ENCODE peak calls at places on chromosomes 5 and 9, in nine cellular contexts. One of them, this sample, is unnamed.
A peak's percentile ranks its signal among the peaks of the same experiment; 100 is the strongest.

GRCh38 chr5:150391064-150391834 is 21.5 kb downstream of the CD74 start:
- DNase-seq in neural progenitor cell: no peak
- DNase-seq in fibroblast of pulmonary artery: no peak
- DNase-seq in epithelial cell of esophagus: no peak
- DNase-seq in H7: no peak
- DNase-seq in astrocyte: no peak
- DNase-seq in activated naive CD4-positive, alpha-beta T cell treated with Interleukin-2 at 50 U/mL for 16 hours: no peak
- DNase-seq in stomach: no peak
- DNase-seq in activated CD4-positive, alpha-beta T cell treated with anti-CD3 and anti-CD28 coated beads, Interleukin-2, amount 50 U/mL, for 1 hour: no peak
- DNase-seq in this sample: no peak

GRCh38 chr5:17314907-17315471 is 97.6 kb downstream of the BASP1 start:
- DNase-seq in neural progenitor cell: no peak
- DNase-seq in fibroblast of pulmonary artery: peak; percentile 14
- DNase-seq in epithelial cell of esophagus: no peak
- DNase-seq in H7: no peak
- DNase-seq in astrocyte: peak; percentile 20
- DNase-seq in activated naive CD4-positive, alpha-beta T cell treated with Interleukin-2 at 50 U/mL for 16 hours: no peak
- DNase-seq in stomach: no peak
- DNase-seq in activated CD4-positive, alpha-beta T cell treated with anti-CD3 and anti-CD28 coated beads, Interleukin-2, amount 50 U/mL, for 1 hour: no peak
- DNase-seq in this sample: no peak

GRCh38 chr5:103450333-103451061 is 112.1 kb downstream of the NUDT12 start:
- DNase-seq in neural progenitor cell: no peak
- DNase-seq in fibroblast of pulmonary artery: peak; percentile 82
- DNase-seq in epithelial cell of esophagus: peak; percentile 60
- DNase-seq in H7: no peak
- DNase-seq in astrocyte: peak; percentile 96
- DNase-seq in activated naive CD4-positive, alpha-beta T cell treated with Interleukin-2 at 50 U/mL for 16 hours: no peak
- DNase-seq in stomach: no peak
- DNase-seq in activated CD4-positive, alpha-beta T cell treated with anti-CD3 and anti-CD28 coated beads, Interleukin-2, amount 50 U/mL, for 1 hour: no peak
- DNase-seq in this sample: no peak

GRCh38 chr5:66987949-66988838 is 208.4 kb downstream of the CD180 start:
- DNase-seq in neural progenitor cell: peak; percentile 61
- DNase-seq in fibroblast of pulmonary artery: peak; percentile 54
- DNase-seq in epithelial cell of esophagus: peak; percentile 36
- DNase-seq in H7: peak; percentile 26
- DNase-seq in astrocyte: no peak
- DNase-seq in activated naive CD4-positive, alpha-beta T cell treated with Interleukin-2 at 50 U/mL for 16 hours: no peak
- DNase-seq in stomach: no peak
- DNase-seq in activated CD4-positive, alpha-beta T cell treated with anti-CD3 and anti-CD28 coated beads, Interleukin-2, amount 50 U/mL, for 1 hour: no peak
- DNase-seq in this sample: peak; percentile 36

GRCh38 chr5:389891-390290 is 53.1 kb upstream of the EXOC3 start:
- DNase-seq in neural progenitor cell: no peak
- DNase-seq in fibroblast of pulmonary artery: no peak
- DNase-seq in epithelial cell of esophagus: no peak
- DNase-seq in H7: no peak
- DNase-seq in astrocyte: no peak
- DNase-seq in activated naive CD4-positive, alpha-beta T cell treated with Interleukin-2 at 50 U/mL for 16 hours: no peak
- DNase-seq in stomach: no peak
- DNase-seq in activated CD4-positive, alpha-beta T cell treated with anti-CD3 and anti-CD28 coated beads, Interleukin-2, amount 50 U/mL, for 1 hour: no peak
- DNase-seq in this sample: no peak

GRCh38 chr9:69058101-69058500 is 22.5 kb downstream of the FXN start:
- DNase-seq in neural progenitor cell: no peak
- DNase-seq in fibroblast of pulmonary artery: no peak
- DNase-seq in epithelial cell of esophagus: no peak
- DNase-seq in H7: no peak
- DNase-seq in astrocyte: no peak
- DNase-seq in activated naive CD4-positive, alpha-beta T cell treated with Interleukin-2 at 50 U/mL for 16 hours: no peak
- DNase-seq in stomach: no peak
- DNase-seq in activated CD4-positive, alpha-beta T cell treated with anti-CD3 and anti-CD28 coated beads, Interleukin-2, amount 50 U/mL, for 1 hour: no peak
- DNase-seq in this sample: no peak

GRCh38 chr5:115333164-115333563 is 36.7 kb upstream of the CCDC112 start:
- DNase-seq in neural progenitor cell: peak; percentile 5
- DNase-seq in fibroblast of pulmonary artery: no peak
- DNase-seq in epithelial cell of esophagus: no peak
- DNase-seq in H7: no peak
- DNase-seq in astrocyte: peak; percentile 0
- DNase-seq in activated naive CD4-positive, alpha-beta T cell treated with Interleukin-2 at 50 U/mL for 16 hours: no peak
- DNase-seq in stomach: no peak
- DNase-seq in activated CD4-positive, alpha-beta T cell treated with anti-CD3 and anti-CD28 coated beads, Interleukin-2, amount 50 U/mL, for 1 hour: no peak
- DNase-seq in this sample: no peak

GRCh38 chr5:125868035-125868434 is 555.2 kb upstream of the GRAMD2B start:
- DNase-seq in neural progenitor cell: no peak
- DNase-seq in fibroblast of pulmonary artery: no peak
- DNase-seq in epithelial cell of esophagus: peak; percentile 76
- DNase-seq in H7: no peak
- DNase-seq in astrocyte: no peak
- DNase-seq in activated naive CD4-positive, alpha-beta T cell treated with Interleukin-2 at 50 U/mL for 16 hours: no peak
- DNase-seq in stomach: no peak
- DNase-seq in activated CD4-positive, alpha-beta T cell treated with anti-CD3 and anti-CD28 coated beads, Interleukin-2, amount 50 U/mL, for 1 hour: no peak
- DNase-seq in this sample: no peak

GRCh38 chr9:912776-913175 is 63.7 kb upstream of the DMRT3 start:
- DNase-seq in neural progenitor cell: no peak
- DNase-seq in fibroblast of pulmonary artery: no peak
- DNase-seq in epithelial cell of esophagus: no peak
- DNase-seq in H7: no peak
- DNase-seq in astrocyte: no peak
- DNase-seq in activated naive CD4-positive, alpha-beta T cell treated with Interleukin-2 at 50 U/mL for 16 hours: no peak
- DNase-seq in stomach: no peak
- DNase-seq in activated CD4-positive, alpha-beta T cell treated with anti-CD3 and anti-CD28 coated beads, Interleukin-2, amount 50 U/mL, for 1 hour: no peak
- DNase-seq in this sample: no peak

GRCh38 chr5:4518924-4519660 is 621.0 kb upstream of the ADAMTS16 start:
- DNase-seq in neural progenitor cell: peak; percentile 57
- DNase-seq in fibroblast of pulmonary artery: no peak
- DNase-seq in epithelial cell of esophagus: no peak
- DNase-seq in H7: peak; percentile 44
- DNase-seq in astrocyte: no peak
- DNase-seq in activated naive CD4-positive, alpha-beta T cell treated with Interleukin-2 at 50 U/mL for 16 hours: no peak
- DNase-seq in stomach: no peak
- DNase-seq in activated CD4-positive, alpha-beta T cell treated with anti-CD3 and anti-CD28 coated beads, Interleukin-2, amount 50 U/mL, for 1 hour: no peak
- DNase-seq in this sample: no peak

GRCh38 chr5:2201011-2201410 is 318.3 kb upstream of the IRX4 start:
- DNase-seq in neural progenitor cell: no peak
- DNase-seq in fibroblast of pulmonary artery: no peak
- DNase-seq in epithelial cell of esophagus: no peak
- DNase-seq in H7: no peak
- DNase-seq in astrocyte: no peak
- DNase-seq in activated naive CD4-positive, alpha-beta T cell treated with Interleukin-2 at 50 U/mL for 16 hours: no peak
- DNase-seq in stomach: no peak
- DNase-seq in activated CD4-positive, alpha-beta T cell treated with anti-CD3 and anti-CD28 coated beads, Interleukin-2, amount 50 U/mL, for 1 hour: no peak
- DNase-seq in this sample: no peak

GRCh38 chr5:33346534-33346933 is 94.2 kb upstream of the TARS1 start:
- DNase-seq in neural progenitor cell: no peak
- DNase-seq in fibroblast of pulmonary artery: no peak
- DNase-seq in epithelial cell of esophagus: no peak
- DNase-seq in H7: no peak
- DNase-seq in astrocyte: no peak
- DNase-seq in activated naive CD4-positive, alpha-beta T cell treated with Interleukin-2 at 50 U/mL for 16 hours: no peak
- DNase-seq in stomach: no peak
- DNase-seq in activated CD4-positive, alpha-beta T cell treated with anti-CD3 and anti-CD28 coated beads, Interleukin-2, amount 50 U/mL, for 1 hour: no peak
- DNase-seq in this sample: no peak

GRCh38 chr5:52928664-52929063 is 60.5 kb upstream of the ITGA2 start:
- DNase-seq in neural progenitor cell: no peak
- DNase-seq in fibroblast of pulmonary artery: no peak
- DNase-seq in epithelial cell of esophagus: no peak
- DNase-seq in H7: no peak
- DNase-seq in astrocyte: no peak
- DNase-seq in activated naive CD4-positive, alpha-beta T cell treated with Interleukin-2 at 50 U/mL for 16 hours: no peak
- DNase-seq in stomach: no peak
- DNase-seq in activated CD4-positive, alpha-beta T cell treated with anti-CD3 and anti-CD28 coated beads, Interleukin-2, amount 50 U/mL, for 1 hour: no peak
- DNase-seq in this sample: no peak

GRCh38 chr9:118967901-118968300 is 401.3 kb downstream of the BRINP1 start:
- DNase-seq in neural progenitor cell: no peak
- DNase-seq in fibroblast of pulmonary artery: no peak
- DNase-seq in epithelial cell of esophagus: no peak
- DNase-seq in H7: no peak
- DNase-seq in astrocyte: no peak
- DNase-seq in activated naive CD4-positive, alpha-beta T cell treated with Interleukin-2 at 50 U/mL for 16 hours: no peak
- DNase-seq in stomach: no peak
- DNase-seq in activated CD4-positive, alpha-beta T cell treated with anti-CD3 and anti-CD28 coated beads, Interleukin-2, amount 50 U/mL, for 1 hour: no peak
- DNase-seq in this sample: no peak

GRCh38 chr9:85178486-85178885 is 509.0 kb downstream of the NTRK2 start:
- DNase-seq in neural progenitor cell: peak; percentile 30
- DNase-seq in fibroblast of pulmonary artery: no peak
- DNase-seq in epithelial cell of esophagus: peak; percentile 72
- DNase-seq in H7: peak; percentile 25
- DNase-seq in astrocyte: no peak
- DNase-seq in activated naive CD4-positive, alpha-beta T cell treated with Interleukin-2 at 50 U/mL for 16 hours: no peak
- DNase-seq in stomach: no peak
- DNase-seq in activated CD4-positive, alpha-beta T cell treated with anti-CD3 and anti-CD28 coated beads, Interleukin-2, amount 50 U/mL, for 1 hour: no peak
- DNase-seq in this sample: no peak

GRCh38 chr5:142447887-142448286 is 123.1 kb upstream of the SPRY4 start:
- DNase-seq in neural progenitor cell: no peak
- DNase-seq in fibroblast of pulmonary artery: no peak
- DNase-seq in epithelial cell of esophagus: no peak
- DNase-seq in H7: no peak
- DNase-seq in astrocyte: no peak
- DNase-seq in activated naive CD4-positive, alpha-beta T cell treated with Interleukin-2 at 50 U/mL for 16 hours: no peak
- DNase-seq in stomach: no peak
- DNase-seq in activated CD4-positive, alpha-beta T cell treated with anti-CD3 and anti-CD28 coated beads, Interleukin-2, amount 50 U/mL, for 1 hour: no peak
- DNase-seq in this sample: no peak

GRCh38 chr9:127536499-127536898 is 75.6 kb upstream of the STXBP1 start:
- DNase-seq in neural progenitor cell: no peak
- DNase-seq in fibroblast of pulmonary artery: no peak
- DNase-seq in epithelial cell of esophagus: no peak
- DNase-seq in H7: no peak
- DNase-seq in astrocyte: no peak
- DNase-seq in activated naive CD4-positive, alpha-beta T cell treated with Interleukin-2 at 50 U/mL for 16 hours: no peak
- DNase-seq in stomach: no peak
- DNase-seq in activated CD4-positive, alpha-beta T cell treated with anti-CD3 and anti-CD28 coated beads, Interleukin-2, amount 50 U/mL, for 1 hour: no peak
- DNase-seq in this sample: no peak

GRCh38 chr9:27528886-27529315 is 713 bp downstream of the MOB3B start:
- DNase-seq in neural progenitor cell: peak; percentile 80
- DNase-seq in fibroblast of pulmonary artery: peak; percentile 11
- DNase-seq in epithelial cell of esophagus: peak; percentile 86
- DNase-seq in H7: peak; percentile 85
- DNase-seq in astrocyte: peak; percentile 2
- DNase-seq in activated naive CD4-positive, alpha-beta T cell treated with Interleukin-2 at 50 U/mL for 16 hours: peak; percentile 48
- DNase-seq in stomach: peak; percentile 52
- DNase-seq in activated CD4-positive, alpha-beta T cell treated with anti-CD3 and anti-CD28 coated beads, Interleukin-2, amount 50 U/mL, for 1 hour: peak; percentile 16
- DNase-seq in this sample: no peak

GRCh38 chr5:93267276-93267675 is 313.7 kb downstream of the NR2F1-AS1 start:
- DNase-seq in neural progenitor cell: no peak
- DNase-seq in fibroblast of pulmonary artery: no peak
- DNase-seq in epithelial cell of esophagus: no peak
- DNase-seq in H7: no peak
- DNase-seq in astrocyte: no peak
- DNase-seq in activated naive CD4-positive, alpha-beta T cell treated with Interleukin-2 at 50 U/mL for 16 hours: no peak
- DNase-seq in stomach: no peak
- DNase-seq in activated CD4-positive, alpha-beta T cell treated with anti-CD3 and anti-CD28 coated beads, Interleukin-2, amount 50 U/mL, for 1 hour: no peak
- DNase-seq in this sample: no peak

GRCh38 chr9:70111042-70111602 is 67.5 kb downstream of the MAMDC2 start:
- DNase-seq in neural progenitor cell: peak; percentile 92
- DNase-seq in fibroblast of pulmonary artery: peak; percentile 84
- DNase-seq in epithelial cell of esophagus: peak; percentile 80
- DNase-seq in H7: peak; percentile 43
- DNase-seq in astrocyte: peak; percentile 50
- DNase-seq in activated naive CD4-positive, alpha-beta T cell treated with Interleukin-2 at 50 U/mL for 16 hours: peak; percentile 55
- DNase-seq in stomach: peak; percentile 80
- DNase-seq in activated CD4-positive, alpha-beta T cell treated with anti-CD3 and anti-CD28 coated beads, Interleukin-2, amount 50 U/mL, for 1 hour: peak; percentile 52
- DNase-seq in this sample: peak; percentile 31

GRCh38 chr5:79791843-79792242 is 102.2 kb downstream of the CMYA5 start:
- DNase-seq in neural progenitor cell: no peak
- DNase-seq in fibroblast of pulmonary artery: no peak
- DNase-seq in epithelial cell of esophagus: no peak
- DNase-seq in H7: no peak
- DNase-seq in astrocyte: no peak
- DNase-seq in activated naive CD4-positive, alpha-beta T cell treated with Interleukin-2 at 50 U/mL for 16 hours: no peak
- DNase-seq in stomach: no peak
- DNase-seq in activated CD4-positive, alpha-beta T cell treated with anti-CD3 and anti-CD28 coated beads, Interleukin-2, amount 50 U/mL, for 1 hour: no peak
- DNase-seq in this sample: no peak

GRCh38 chr5:83956386-83956785 is 235.7 kb upstream of the HAPLN1 start:
- DNase-seq in neural progenitor cell: no peak
- DNase-seq in fibroblast of pulmonary artery: no peak
- DNase-seq in epithelial cell of esophagus: no peak
- DNase-seq in H7: no peak
- DNase-seq in astrocyte: peak; percentile 22
- DNase-seq in activated naive CD4-positive, alpha-beta T cell treated with Interleukin-2 at 50 U/mL for 16 hours: no peak
- DNase-seq in stomach: no peak
- DNase-seq in activated CD4-positive, alpha-beta T cell treated with anti-CD3 and anti-CD28 coated beads, Interleukin-2, amount 50 U/mL, for 1 hour: no peak
- DNase-seq in this sample: no peak

GRCh38 chr9:129568560-129569505 is 52.1 kb downstream of the C9orf50 start:
- DNase-seq in neural progenitor cell: peak; percentile 84
- DNase-seq in fibroblast of pulmonary artery: no peak
- DNase-seq in epithelial cell of esophagus: no peak
- DNase-seq in H7: peak; percentile 94
- DNase-seq in astrocyte: no peak
- DNase-seq in activated naive CD4-positive, alpha-beta T cell treated with Interleukin-2 at 50 U/mL for 16 hours: peak; percentile 11
- DNase-seq in stomach: peak; percentile 71
- DNase-seq in activated CD4-positive, alpha-beta T cell treated with anti-CD3 and anti-CD28 coated beads, Interleukin-2, amount 50 U/mL, for 1 hour: peak; percentile 20
- DNase-seq in this sample: peak; percentile 73

GRCh38 chr5:168813179-168813968 is 234.2 kb upstream of the PANK3 start:
- DNase-seq in neural progenitor cell: no peak
- DNase-seq in fibroblast of pulmonary artery: no peak
- DNase-seq in epithelial cell of esophagus: no peak
- DNase-seq in H7: no peak
- DNase-seq in astrocyte: no peak
- DNase-seq in activated naive CD4-positive, alpha-beta T cell treated with Interleukin-2 at 50 U/mL for 16 hours: no peak
- DNase-seq in stomach: no peak
- DNase-seq in activated CD4-positive, alpha-beta T cell treated with anti-CD3 and anti-CD28 coated beads, Interleukin-2, amount 50 U/mL, for 1 hour: no peak
- DNase-seq in this sample: no peak

GRCh38 chr9:107906074-107906473 is 416.5 kb upstream of the KLF4 start:
- DNase-seq in neural progenitor cell: no peak
- DNase-seq in fibroblast of pulmonary artery: no peak
- DNase-seq in epithelial cell of esophagus: no peak
- DNase-seq in H7: no peak
- DNase-seq in astrocyte: no peak
- DNase-seq in activated naive CD4-positive, alpha-beta T cell treated with Interleukin-2 at 50 U/mL for 16 hours: no peak
- DNase-seq in stomach: no peak
- DNase-seq in activated CD4-positive, alpha-beta T cell treated with anti-CD3 and anti-CD28 coated beads, Interleukin-2, amount 50 U/mL, for 1 hour: no peak
- DNase-seq in this sample: no peak

GRCh38 chr5:36875789-36876388 is 680 bp upstream of the NIPBL start:
- DNase-seq in neural progenitor cell: peak; percentile 90
- DNase-seq in fibroblast of pulmonary artery: peak; percentile 76
- DNase-seq in epithelial cell of esophagus: peak; percentile 77
- DNase-seq in H7: peak; percentile 78
- DNase-seq in astrocyte: peak; percentile 60
- DNase-seq in activated naive CD4-positive, alpha-beta T cell treated with Interleukin-2 at 50 U/mL for 16 hours: peak; percentile 76
- DNase-seq in stomach: peak; percentile 82
- DNase-seq in activated CD4-positive, alpha-beta T cell treated with anti-CD3 and anti-CD28 coated beads, Interleukin-2, amount 50 U/mL, for 1 hour: peak; percentile 72
- DNase-seq in this sample: peak; percentile 59

GRCh38 chr5:61205013-61205412 is 42.7 kb upstream of the SMIM15 start:
- DNase-seq in neural progenitor cell: no peak
- DNase-seq in fibroblast of pulmonary artery: no peak
- DNase-seq in epithelial cell of esophagus: no peak
- DNase-seq in H7: no peak
- DNase-seq in astrocyte: no peak
- DNase-seq in activated naive CD4-positive, alpha-beta T cell treated with Interleukin-2 at 50 U/mL for 16 hours: no peak
- DNase-seq in stomach: no peak
- DNase-seq in activated CD4-positive, alpha-beta T cell treated with anti-CD3 and anti-CD28 coated beads, Interleukin-2, amount 50 U/mL, for 1 hour: no peak
- DNase-seq in this sample: no peak

GRCh38 chr5:164360589-164360988 is 855.2 kb downstream of the MAT2B start:
- DNase-seq in neural progenitor cell: no peak
- DNase-seq in fibroblast of pulmonary artery: peak; percentile 46
- DNase-seq in epithelial cell of esophagus: peak; percentile 19
- DNase-seq in H7: no peak
- DNase-seq in astrocyte: peak; percentile 78
- DNase-seq in activated naive CD4-positive, alpha-beta T cell treated with Interleukin-2 at 50 U/mL for 16 hours: no peak
- DNase-seq in stomach: no peak
- DNase-seq in activated CD4-positive, alpha-beta T cell treated with anti-CD3 and anti-CD28 coated beads, Interleukin-2, amount 50 U/mL, for 1 hour: no peak
- DNase-seq in this sample: no peak

GRCh38 chr5:83048277-83048676 is 28.9 kb downstream of the TMEM167A start:
- DNase-seq in neural progenitor cell: no peak
- DNase-seq in fibroblast of pulmonary artery: no peak
- DNase-seq in epithelial cell of esophagus: peak; percentile 9
- DNase-seq in H7: no peak
- DNase-seq in astrocyte: peak; percentile 31
- DNase-seq in activated naive CD4-positive, alpha-beta T cell treated with Interleukin-2 at 50 U/mL for 16 hours: no peak
- DNase-seq in stomach: no peak
- DNase-seq in activated CD4-positive, alpha-beta T cell treated with anti-CD3 and anti-CD28 coated beads, Interleukin-2, amount 50 U/mL, for 1 hour: no peak
- DNase-seq in this sample: no peak

GRCh38 chr9:104915049-104915448 is 12.9 kb downstream of the ABCA1 start:
- DNase-seq in neural progenitor cell: no peak
- DNase-seq in fibroblast of pulmonary artery: no peak
- DNase-seq in epithelial cell of esophagus: no peak
- DNase-seq in H7: no peak
- DNase-seq in astrocyte: no peak
- DNase-seq in activated naive CD4-positive, alpha-beta T cell treated with Interleukin-2 at 50 U/mL for 16 hours: no peak
- DNase-seq in stomach: no peak
- DNase-seq in activated CD4-positive, alpha-beta T cell treated with anti-CD3 and anti-CD28 coated beads, Interleukin-2, amount 50 U/mL, for 1 hour: no peak
- DNase-seq in this sample: no peak

GRCh38 chr9:125994066-125994943 is 247.1 kb downstream of the PBX3 start:
- DNase-seq in neural progenitor cell: no peak
- DNase-seq in fibroblast of pulmonary artery: no peak
- DNase-seq in epithelial cell of esophagus: no peak
- DNase-seq in H7: peak; percentile 36
- DNase-seq in astrocyte: no peak
- DNase-seq in activated naive CD4-positive, alpha-beta T cell treated with Interleukin-2 at 50 U/mL for 16 hours: no peak
- DNase-seq in stomach: no peak
- DNase-seq in activated CD4-positive, alpha-beta T cell treated with anti-CD3 and anti-CD28 coated beads, Interleukin-2, amount 50 U/mL, for 1 hour: no peak
- DNase-seq in this sample: no peak